ENCODE peak calls at places on chromosomes 1 and 21, in four cellular contexts. N, C, W and O are unnamed samples.

GRCh38 chr1:58200437-58200836 is 346.1 kb downstream of the OMA1 start:
- DNase-seq in N (no peak), C (no peak), W (no peak), O (no peak)

GRCh38 chr1:153248480-153248879 is 11.0 kb upstream of the LORICRIN start:
- DNase-seq in N (no peak), C (no peak), W (no peak), O (no peak)

GRCh38 chr1:24391882-24392603 is 21.5 kb downstream of the STPG1 start:
- DNase-seq in N (peak), C (peak), W (peak), O (no peak)

GRCh38 chr1:85027242-85027983 is 20.9 kb downstream of the MCOLN3 start:
- DNase-seq in N (no peak), C (no peak), W (peak), O (peak)

GRCh38 chr1:25458550-25459298 is 28.0 kb downstream of the MACO1 start:
- DNase-seq in N (no peak), C (no peak), W (no peak), O (no peak)

GRCh38 chr1:53685272-53686051 is 53.5 kb downstream of the GLIS1 start:
- DNase-seq in N (peak), C (no peak), W (no peak), O (no peak)

GRCh38 chr1:210288106-210288505 is 40.6 kb upstream of the HHAT start:
- DNase-seq in N (no peak), C (no peak), W (no peak), O (no peak)

GRCh38 chr1:111441573-111442192 is 7.4 kb downstream of the WDR77 start:
- DNase-seq in N (peak), C (no peak), W (peak), O (no peak)

GRCh38 chr1:26305667-26306289 is 658 bp downstream of the UBXN11 start:
- DNase-seq in N (peak), C (no peak), W (no peak), O (no peak)

GRCh38 chr1:42183646-42184268 is 19.2 kb upstream of the GUCA2A start:
- DNase-seq in N (no peak), C (no peak), W (no peak), O (no peak)

GRCh38 chr1:218585565-218586184 is 240.5 kb downstream of the TGFB2 start:
- DNase-seq in N (peak), C (no peak), W (peak), O (no peak)

GRCh38 chr1:155018617-155019348 is 14.8 kb downstream of the DCST2 start:
- DNase-seq in N (no peak), C (no peak), W (peak), O (no peak)

GRCh38 chr1:112704908-112705627 is 1.9 kb downstream of the RHOC start:
- DNase-seq in N (peak), C (peak), W (peak), O (peak)

GRCh38 chr1:164515221-164515620 is 43.8 kb upstream of the PBX1 start:
- DNase-seq in N (no peak), C (no peak), W (no peak), O (no peak)

GRCh38 chr1:169307176-169307575 is 60.4 kb downstream of the NME7 start:
- DNase-seq in N (no peak), C (no peak), W (no peak), O (no peak)

GRCh38 chr1:182575540-182576149 is 13.4 kb downstream of the RNASEL start:
- DNase-seq in N (no peak), C (no peak), W (no peak), O (peak)

GRCh38 chr1:95582191-95582590 is 348.2 kb downstream of the RWDD3 start:
- DNase-seq in N (no peak), C (no peak), W (no peak), O (no peak)

GRCh38 chr1:7187121-7187510 is 401.9 kb downstream of the CAMTA1 start:
- DNase-seq in N (no peak), C (no peak), W (no peak), O (no peak)

GRCh38 chr1:63612564-63612963 is 19.4 kb downstream of the PGM1 start:
- DNase-seq in N (no peak), C (no peak), W (peak), O (no peak)

GRCh38 chr1:54567961-54568360 is 19.9 kb downstream of the ACOT11 start:
- DNase-seq in N (no peak), C (no peak), W (no peak), O (no peak)

GRCh38 chr1:227934476-227935313 is 13.0 kb downstream of the WNT9A start:
- DNase-seq in N (peak), C (no peak), W (no peak), O (no peak)

GRCh38 chr21:34545079-34545884 is 33.3 kb upstream of the KCNE1 start:
- DNase-seq in N (peak), C (no peak), W (peak), O (peak)

GRCh38 chr1:227797612-227798011 is 17.9 kb upstream of the PRSS38 start:
- DNase-seq in N (no peak), C (no peak), W (no peak), O (no peak)

GRCh38 chr1:23169727-23170335 is 1.2 kb upstream of the LUZP1 start:
- DNase-seq in N (peak), C (peak), W (no peak), O (peak)

GRCh38 chr21:46066843-46067331 is 31.0 kb upstream of the COL6A2 start:
- DNase-seq in N (no peak), C (no peak), W (peak), O (no peak)

GRCh38 chr1:212328248-212328647 is 43.0 kb downstream of the PPP2R5A start:
- DNase-seq in N (no peak), C (no peak), W (no peak), O (no peak)

GRCh38 chr1:178727014-178727895 is 2.2 kb downstream of the RALGPS2 start:
- DNase-seq in N (no peak), C (no peak), W (peak), O (no peak)